ENCODE peak calls at places on chromosomes 4 and X, in four cellular contexts. A, S, X and C are unnamed samples.

GRCh38 chrX:7159132-7159861 is 11.3 kb upstream of the PUDP start:
- DNase-seq in A (no peak), X (no peak), S (no peak), C (no peak)

GRCh38 chrX:53263597-53264094 is 17.7 kb downstream of the IQSEC2 start:
- DNase-seq in S (peak), A (no peak), X (no peak), C (no peak)

GRCh38 chr4:141896687-141897086 is 260.3 kb downstream of the IL15 start:
- DNase-seq in A (no peak), S (no peak), X (no peak), C (no peak)

GRCh38 chr4:184100297-184100885 is 117.3 kb downstream of the ENPP6 start:
- DNase-seq in X (no peak), A (no peak), S (no peak), C (no peak)

GRCh38 chrX:74535633-74536141 is 78.7 kb downstream of the RLIM start:
- DNase-seq in X (peak), A (no peak), S (peak), C (peak)

GRCh38 chr4:89681219-89681618 is 155.7 kb downstream of the SNCA start:
- DNase-seq in A (no peak), S (no peak), X (no peak), C (no peak)

GRCh38 chrX:11557120-11557519 is 108.6 kb downstream of the ARHGAP6 start:
- DNase-seq in X (no peak), S (no peak), A (no peak), C (no peak)

GRCh38 chr4:169410839-169411770 is 140.3 kb upstream of the SH3RF1 start:
- DNase-seq in X (no peak), S (no peak), A (peak), C (no peak)

GRCh38 chr4:128663325-128663724 is 146.2 kb upstream of the JADE1 start:
- DNase-seq in S (no peak), X (no peak), A (peak), C (no peak)

GRCh38 chr4:158722917-158723793 is at the start of gene PPID:
- DNase-seq in A (peak), X (peak), S (peak), C (peak)

GRCh38 chrX:129875669-129876068 is 30.3 kb upstream of the UTP14A start:
- DNase-seq in X (no peak), S (no peak), A (no peak), C (no peak)

GRCh38 chr4:39324446-39324845 is 41.7 kb downstream of the RFC1 start:
- DNase-seq in A (no peak), S (no peak), X (no peak), C (no peak)

GRCh38 chr4:67883463-67883862 is 339 bp downstream of the TMPRSS11D start:
- DNase-seq in X (no peak), S (no peak), A (no peak), C (no peak)

GRCh38 chr4:46506876-46507275 is 116.9 kb upstream of the GABRA2 start:
- DNase-seq in S (no peak), A (no peak), X (no peak), C (no peak)